ENCODE peak calls at places on chromosome 20, in eight cellular contexts. P is activated T-helper 9 cell treated with anti-CD3 and anti-CD28 coated beads, Interleukin-2, amount 50 U/mL, for 16 hours; A is kidney; I is LoVo; D is upper lobe of right lung; M is stimulated activated CD8-positive, alpha-beta memory T cell treated with anti-CD3 and anti-CD28 coated beads, Interleukin-7, amount 100 ng/mL, for 1 hour; L is AG08395; S is kidney glomerular epithelial cell. F is an unnamed sample.

GRCh38 chr20:36613974-36614373 is 8.4 kb downstream of the RAB5IF start:
- DNase-seq in P (no peak), A (no peak), I (peak; percentile 34), D (peak; percentile 72), M (no peak), L (no peak), S (no peak), F (no peak)

GRCh38 chr20:58595167-58595566 is 55.9 kb upstream of the STX16 start:
- DNase-seq in P (no peak), A (no peak), I (no peak), D (no peak), M (no peak), L (no peak), S (no peak), F (no peak)

GRCh38 chr20:31845300-31845863 is at the start of gene FOXS1:
- DNase-seq in P (no peak), A (peak; percentile 85), I (no peak), D (no peak), M (no peak), L (no peak), S (peak; percentile 25), F (peak; percentile 84)

GRCh38 chr20:50195524-50196120 is 5.0 kb downstream of the CEBPB start:
- DNase-seq in P (no peak), A (no peak), I (no peak), D (no peak), M (no peak), L (no peak), S (no peak), F (no peak)

GRCh38 chr20:50788045-50788867 is 6.6 kb upstream of the BCAS4 start:
- DNase-seq in P (no peak), A (peak; percentile 39), I (peak; percentile 53), D (no peak), M (no peak), L (peak; percentile 78), S (peak; percentile 65), F (no peak)

GRCh38 chr20:4866429-4866828 is 134.9 kb downstream of the SLC23A2 start:
- DNase-seq in P (no peak), A (no peak), I (no peak), D (no peak), M (no peak), L (no peak), S (no peak), F (no peak)

GRCh38 chr20:33249456-33249855 is 13.7 kb downstream of the BPIFA1 start:
- DNase-seq in P (no peak), A (no peak), I (no peak), D (no peak), M (no peak), L (no peak), S (no peak), F (no peak)

GRCh38 chr20:11965602-11966001 is 47.9 kb downstream of the BTBD3 start:
- DNase-seq in P (no peak), A (no peak), I (no peak), D (no peak), M (no peak), L (no peak), S (no peak), F (no peak)

GRCh38 chr20:47531468-47531867 is 29.8 kb downstream of the NCOA3 start:
- DNase-seq in P (no peak), A (no peak), I (no peak), D (no peak), M (no peak), L (no peak), S (no peak), F (no peak)

GRCh38 chr20:54625497-54625896 is 150.1 kb downstream of the DOK5 start:
- DNase-seq in P (no peak), A (no peak), I (no peak), D (no peak), M (no peak), L (no peak), S (no peak), F (no peak)

GRCh38 chr20:63694596-63695418 is 1.6 kb upstream of the TNFRSF6B start:
- DNase-seq in P (no peak), A (peak; percentile 82), I (no peak), D (no peak), M (no peak), L (no peak), S (no peak), F (no peak)

GRCh38 chr20:10094566-10095173 is 59.9 kb downstream of the ANKEF1 start:
- DNase-seq in P (no peak), A (no peak), I (no peak), D (no peak), M (no peak), L (no peak), S (no peak), F (no peak)

GRCh38 chr20:48336647-48337046 is 491.2 kb downstream of the PREX1 start:
- DNase-seq in P (no peak), A (no peak), I (no peak), D (no peak), M (no peak), L (no peak), S (no peak), F (no peak)

GRCh38 chr20:47088339-47088738 is 193.7 kb downstream of the EYA2 start:
- DNase-seq in P (no peak), A (no peak), I (no peak), D (no peak), M (no peak), L (no peak), S (no peak), F (no peak)

GRCh38 chr20:39107741-39108140 is 145.6 kb downstream of the DHX35 start:
- DNase-seq in P (no peak), A (no peak), I (peak; percentile 3), D (no peak), M (no peak), L (peak; percentile 47), S (no peak), F (no peak)

GRCh38 chr20:32681175-32682084 is 7.7 kb upstream of the C20orf203 start:
- DNase-seq in P (no peak), A (peak; percentile 75), I (no peak), D (no peak), M (no peak), L (no peak), S (peak; percentile 34), F (no peak)

GRCh38 chr20:51531141-51531710 is 11.3 kb downstream of the NFATC2 start:
- DNase-seq in P (peak; percentile 72), A (no peak), I (peak; percentile 14), D (no peak), M (peak; percentile 40), L (no peak), S (peak; percentile 29), F (no peak)

GRCh38 chr20:57621426-57622200 is 1.4 kb upstream of the ZBP1 start:
- DNase-seq in P (no peak), A (peak; percentile 47), I (no peak), D (no peak), M (no peak), L (peak; percentile 43), S (no peak), F (no peak)

GRCh38 chr20:41574802-41575389 is 43.3 kb downstream of the CHD6 start:
- DNase-seq in P (no peak), A (no peak), I (no peak), D (no peak), M (no peak), L (no peak), S (no peak), F (no peak)

GRCh38 chr20:10434832-10435812 is at the start of gene SLX4IP:
- DNase-seq in P (peak; percentile 72), A (peak; percentile 97), I (peak; percentile 96), D (peak; percentile 94), M (peak; percentile 65), L (peak; percentile 85), S (peak; percentile 98), F (peak; percentile 96)

GRCh38 chr20:23870461-23870860 is 9.1 kb downstream of the CST5 start:
- DNase-seq in P (no peak), A (no peak), I (no peak), D (no peak), M (no peak), L (no peak), S (no peak), F (no peak)

GRCh38 chr20:44807051-44807683 is 3.2 kb downstream of the RIMS4 start:
- DNase-seq in P (no peak), A (no peak), I (no peak), D (no peak), M (no peak), L (no peak), S (no peak), F (no peak)

GRCh38 chr20:1665345-1665744 is 7.8 kb upstream of the SIRPG start:
- DNase-seq in P (no peak), A (no peak), I (no peak), D (no peak), M (no peak), L (no peak), S (no peak), F (no peak)

GRCh38 chr20:60040471-60041162 is 82.4 kb downstream of the CDH26 start:
- DNase-seq in P (no peak), A (no peak), I (no peak), D (no peak), M (no peak), L (no peak), S (no peak), F (no peak)

GRCh38 chr20:25072226-25072811 is 9.6 kb downstream of the VSX1 start:
- DNase-seq in P (no peak), A (no peak), I (no peak), D (peak; percentile 10), M (no peak), L (no peak), S (peak; percentile 43), F (peak; percentile 24)

GRCh38 chr20:25464501-25465204 is 57.2 kb downstream of the GINS1 start:
- DNase-seq in P (no peak), A (no peak), I (no peak), D (no peak), M (no peak), L (peak; percentile 9), S (no peak), F (peak; percentile 53)

GRCh38 chr20:36666181-36666740 is 20.3 kb upstream of the SLA2 start:
- DNase-seq in P (no peak), A (no peak), I (no peak), D (no peak), M (no peak), L (no peak), S (no peak), F (no peak)

GRCh38 chr20:47020231-47020630 is 125.6 kb downstream of the EYA2 start:
- DNase-seq in P (no peak), A (no peak), I (no peak), D (no peak), M (no peak), L (no peak), S (no peak), F (no peak)

GRCh38 chr20:25059866-25060465 is 2.0 kb upstream of the ACSS1 start:
- DNase-seq in P (no peak), A (peak; percentile 59), I (no peak), D (no peak), M (no peak), L (no peak), S (no peak), F (peak; percentile 72)

GRCh38 chr20:36848078-36848660 is 27.8 kb upstream of the TLDC2 start:
- DNase-seq in P (no peak), A (peak; percentile 83), I (no peak), D (no peak), M (no peak), L (peak; percentile 88), S (peak; percentile 89), F (no peak)

GRCh38 chr20:25739615-25740320 is 43.1 kb upstream of the ZNF337 start:
- DNase-seq in P (no peak), A (no peak), I (no peak), D (no peak), M (no peak), L (no peak), S (no peak), F (no peak)

GRCh38 chr20:41387433-41387832 is 20.8 kb upstream of the EMILIN3 start:
- DNase-seq in P (no peak), A (no peak), I (no peak), D (no peak), M (no peak), L (no peak), S (no peak), F (no peak)

GRCh38 chr20:2871111-2871465 is 2.2 kb upstream of the PTPRA start:
- DNase-seq in P (no peak), A (no peak), I (no peak), D (no peak), M (no peak), L (no peak), S (no peak), F (no peak)

GRCh38 chr20:11159728-11160127 is 485.9 kb upstream of the JAG1 start:
- DNase-seq in P (no peak), A (no peak), I (no peak), D (no peak), M (no peak), L (peak; percentile 30), S (peak; percentile 57), F (no peak)

F was measured in cardiac septum.